ENCODE peak calls at places on chromosomes 1 and 21, in ten cellular contexts. O is testis; M is CD4-positive, alpha-beta memory T cell; Y is fibroblast of lung; K is H9; N is Caco-2; E is GM23248; J is endothelial cell; H is HT1080; W is nephron progenitor cell. T is an unnamed sample.

GRCh38 chr1:166843322-166843721 is 4.0 kb downstream of the POGK start:
- DNase-seq in O (no peak), M (no peak), Y (no peak), K (no peak), N (no peak), E (no peak), J (no peak), H (no peak), W (no peak), T (no peak)

GRCh38 chr1:212284332-212284743 is 872 bp upstream of the PPP2R5A start:
- DNase-seq in O (no peak), M (no peak), Y (peak), K (no peak), N (no peak), E (peak), J (no peak), H (no peak), W (no peak), T (no peak)

GRCh38 chr1:26786437-26787380 is 1.0 kb upstream of the PIGV start:
- DNase-seq in O (peak), M (peak), Y (peak), K (peak), N (peak), E (peak), J (peak), H (peak), W (peak), T (peak)

GRCh38 chr21:18743523-18743922 is 339.9 kb upstream of the TMPRSS15 start:
- DNase-seq in O (no peak), M (no peak), Y (no peak), K (no peak), N (no peak), E (no peak), J (no peak), H (no peak), W (no peak), T (no peak)

GRCh38 chr1:55519937-55520683 is 304.9 kb upstream of the USP24 start:
- DNase-seq in O (no peak), M (no peak), Y (no peak), K (no peak), N (no peak), E (peak), J (no peak), H (no peak), W (no peak), T (no peak)

GRCh38 chr21:24290151-24290833 is 1317.0 kb downstream of the MRPL39 start:
- DNase-seq in O (no peak), M (peak), Y (no peak), K (no peak), N (no peak), E (no peak), J (no peak), H (peak), W (no peak), T (peak)

GRCh38 chr1:220874201-220874655 is 5.0 kb upstream of the HLX start:
- DNase-seq in O (no peak), M (no peak), Y (no peak), K (peak), N (no peak), E (peak), J (peak), H (peak), W (peak), T (no peak)

GRCh38 chr1:76494807-76495206 is 372.5 kb upstream of the ST6GALNAC5 start:
- DNase-seq in O (peak), M (no peak), Y (peak), K (no peak), N (no peak), E (peak), J (no peak), H (no peak), W (no peak), T (peak)

GRCh38 chr1:234726359-234726836 is 116.4 kb upstream of the IRF2BP2 start:
- DNase-seq in O (peak), M (no peak), Y (no peak), K (peak), N (peak), E (no peak), J (no peak), H (no peak), W (peak), T (no peak)

GRCh38 chr1:51421961-51422360 is 91.6 kb upstream of the TTC39A start:
- DNase-seq in O (no peak), M (no peak), Y (peak), K (no peak), N (no peak), E (peak), J (no peak), H (peak), W (no peak), T (no peak)

GRCh38 chr1:18568489-18568888 is 62.2 kb upstream of the PAX7 start:
- DNase-seq in O (no peak), M (no peak), Y (no peak), K (no peak), N (no peak), E (no peak), J (no peak), H (no peak), W (no peak), T (no peak)

GRCh38 chr21:34072145-34073031 is 990 bp upstream of the MRPS6 start:
- DNase-seq in O (peak), M (peak), Y (peak), K (no peak), N (no peak), E (peak), J (no peak), H (no peak), W (no peak), T (no peak)

GRCh38 chr21:33641339-33642026 is at the start of gene CRYZL1:
- DNase-seq in O (peak), M (peak), Y (peak), K (peak), N (peak), E (peak), J (peak), H (peak), W (peak), T (peak)

GRCh38 chr1:52662645-52663313 is 29.8 kb downstream of the SHISAL2A start:
- DNase-seq in O (peak), M (no peak), Y (peak), K (peak), N (peak), E (peak), J (peak), H (peak), W (peak), T (no peak)

GRCh38 chr1:68228833-68229232 is 3.5 kb downstream of the WLS start:
- DNase-seq in O (no peak), M (no peak), Y (no peak), K (no peak), N (no peak), E (peak), J (no peak), H (no peak), W (no peak), T (no peak)

GRCh38 chr21:26952274-26953066 is 14.4 kb downstream of the ADAMTS5 start:
- DNase-seq in O (no peak), M (no peak), Y (no peak), K (no peak), N (no peak), E (no peak), J (no peak), H (no peak), W (peak), T (no peak)

GRCh38 chr1:183195146-183195571 is 9.1 kb downstream of the LAMC2 start:
- DNase-seq in O (no peak), M (no peak), Y (peak), K (no peak), N (peak), E (peak), J (no peak), H (peak), W (no peak), T (no peak)

GRCh38 chr1:44696789-44697188 is 22.3 kb downstream of the ARMH1 start:
- DNase-seq in O (no peak), M (no peak), Y (no peak), K (no peak), N (no peak), E (no peak), J (no peak), H (no peak), W (no peak), T (peak)

GRCh38 chr1:65495137-65495536 is 74.7 kb downstream of the LEPR start:
- DNase-seq in O (no peak), M (no peak), Y (no peak), K (no peak), N (no peak), E (peak), J (no peak), H (no peak), W (no peak), T (no peak)

GRCh38 chr1:43650306-43650941 is 475 bp downstream of the KDM4A start:
- DNase-seq in O (peak), M (peak), Y (peak), K (peak), N (peak), E (peak), J (peak), H (peak), W (peak), T (peak)

GRCh38 chr1:234125283-234125682 is 220.8 kb downstream of the SLC35F3 start:
- DNase-seq in O (peak), M (no peak), Y (peak), K (peak), N (peak), E (peak), J (peak), H (peak), W (peak), T (peak)

GRCh38 chr1:18643154-18644012 is 12.7 kb downstream of the PAX7 start:
- DNase-seq in O (no peak), M (no peak), Y (no peak), K (peak), N (peak), E (no peak), J (peak), H (no peak), W (no peak), T (peak)

GRCh38 chr1:208500379-208500778 is 256.2 kb upstream of the PLXNA2 start:
- DNase-seq in O (no peak), M (no peak), Y (no peak), K (no peak), N (no peak), E (no peak), J (no peak), H (no peak), W (no peak), T (no peak)

GRCh38 chr21:45809421-45809820 is 165.9 kb downstream of the PCBP3 start:
- DNase-seq in O (no peak), M (no peak), Y (no peak), K (no peak), N (no peak), E (no peak), J (no peak), H (no peak), W (no peak), T (no peak)

GRCh38 chr1:31712041-31712440 is 8.2 kb upstream of the COL16A1 start:
- DNase-seq in O (no peak), M (no peak), Y (peak), K (no peak), N (no peak), E (peak), J (no peak), H (no peak), W (no peak), T (no peak)

GRCh38 chr1:171868217-171868616 is 26.9 kb downstream of the DNM3 start:
- DNase-seq in O (no peak), M (no peak), Y (peak), K (no peak), N (no peak), E (no peak), J (no peak), H (no peak), W (no peak), T (no peak)

GRCh38 chr1:90176530-90176929 is 181.6 kb downstream of the ZNF326 start:
- DNase-seq in O (no peak), M (no peak), Y (no peak), K (no peak), N (no peak), E (no peak), J (no peak), H (no peak), W (no peak), T (no peak)

GRCh38 chr1:231584117-231584516 is 42.5 kb upstream of the DISC1 start:
- DNase-seq in O (peak), M (no peak), Y (peak), K (no peak), N (no peak), E (peak), J (no peak), H (peak), W (no peak), T (no peak)

GRCh38 chr1:15256584-15256983 is 9.6 kb downstream of the FHAD1 start:
- DNase-seq in O (no peak), M (no peak), Y (no peak), K (no peak), N (no peak), E (no peak), J (no peak), H (no peak), W (no peak), T (no peak)

GRCh38 chr1:44236873-44237272 is 23.6 kb downstream of the DMAP1 start:
- DNase-seq in O (no peak), M (no peak), Y (no peak), K (no peak), N (no peak), E (no peak), J (no peak), H (no peak), W (no peak), T (no peak)